ENCODE peak calls at places on chromosomes 5 and 9, in four cellular contexts. W is sciatic nerve, B is C1 segment of cervical spinal cord, Z is cardiac fibroblast. Y is an unnamed sample.

GRCh38 chr5:78821519-78821918 is 163.6 kb downstream of the ARSB start:
- DNase-seq in W (no peak), B (no peak), Z (no peak), Y (no peak)

GRCh38 chr5:34699155-34700077 is 43.3 kb downstream of the RAI14 start:
- DNase-seq in Z (no peak), B (no peak), W (no peak), Y (no peak)

GRCh38 chr5:150113047-150113744 is 26.8 kb upstream of the CSF1R start:
- DNase-seq in W (peak; percentile 60), Z (no peak), B (no peak), Y (no peak)

GRCh38 chr9:120306088-120306487 is 273.9 kb downstream of the CDK5RAP2 start:
- DNase-seq in Z (no peak), W (no peak), B (no peak), Y (no peak)

GRCh38 chr5:1706021-1706420 is 93.6 kb downstream of the MRPL36 start:
- DNase-seq in B (no peak), Z (no peak), W (no peak), Y (no peak)

GRCh38 chr9:75551866-75552265 is 338.6 kb upstream of the PCSK5 start:
- DNase-seq in W (no peak), Z (peak; percentile 1), B (no peak), Y (no peak)

GRCh38 chr9:15161744-15162143 is 145.3 kb downstream of the TTC39B start:
- DNase-seq in B (no peak), W (no peak), Z (no peak), Y (no peak)

GRCh38 chr5:87116821-87117512 is 150.7 kb upstream of the RASA1 start:
- DNase-seq in B (no peak), W (no peak), Z (peak; percentile 24), Y (no peak)

GRCh38 chr9:115757461-115757860 is 396.1 kb upstream of the PAPPA start:
- DNase-seq in W (no peak), Z (peak; percentile 51), B (no peak), Y (no peak)

GRCh38 chr9:87263291-87263690 is 234.4 kb upstream of the DAPK1 start:
- DNase-seq in B (no peak), W (no peak), Z (no peak), Y (no peak)

Y was measured in posterior vena cava.